ENCODE peak calls at places on chromosome 17, in seven cellular contexts. K, O, N, L, S, E and X are unnamed samples.

GRCh38 chr17:47801176-47801765 is 20.3 kb downstream of the OSBPL7 start:
- DNase-seq in K (no peak), E (no peak), S (no peak), L (no peak), O (no peak), N (no peak), X (no peak)

GRCh38 chr17:69287168-69287567 is 39.8 kb downstream of the ABCA5 start:
- DNase-seq in S (no peak), K (no peak), O (no peak), N (no peak), L (no peak), E (no peak), X (no peak)

GRCh38 chr17:18020971-18021370 is 18.0 kb downstream of the ATPAF2 start:
- DNase-seq in N (no peak), K (no peak), E (no peak), O (no peak), L (no peak), S (no peak), X (no peak)

GRCh38 chr17:80005360-80006338 is 30.0 kb downstream of the TBC1D16 start:
- DNase-seq in N (peak; percentile 22), O (no peak), E (peak; percentile 56), S (peak; percentile 51), K (peak; percentile 66), L (peak; percentile 36), X (peak; percentile 66)

GRCh38 chr17:55062921-55063320 is 94.4 kb downstream of the STXBP4 start:
- DNase-seq in E (no peak), N (no peak), K (no peak), L (no peak), O (no peak), S (no peak), X (no peak)

GRCh38 chr17:15463363-15463762 is 4.1 kb downstream of the CDRT4 start:
- DNase-seq in L (peak; percentile 50), K (no peak), O (no peak), N (no peak), E (no peak), S (no peak), X (no peak)

GRCh38 chr17:57235124-57235523 is 21.2 kb upstream of the MSI2 start:
- DNase-seq in N (no peak), K (no peak), S (no peak), O (no peak), L (no peak), E (no peak), X (no peak)

GRCh38 chr17:73192219-73192893 is 499 bp upstream of the COG1 start:
- DNase-seq in E (peak; percentile 80), K (peak; percentile 73), O (peak; percentile 48), N (peak; percentile 64), L (peak; percentile 70), S (peak; percentile 49), X (peak; percentile 77)

GRCh38 chr17:6109541-6109940 is 39.4 kb downstream of the WSCD1 start:
- DNase-seq in O (no peak), S (no peak), E (no peak), L (no peak), N (no peak), K (no peak), X (no peak)

GRCh38 chr17:3885970-3886369 is 6.9 kb downstream of the CAMKK1 start:
- DNase-seq in S (no peak), N (no peak), K (no peak), E (no peak), L (no peak), O (no peak), X (no peak)

GRCh38 chr17:3639981-3640596 is 3.5 kb downstream of the CTNS start:
- DNase-seq in O (no peak), L (no peak), N (no peak), K (peak; percentile 52), E (peak; percentile 21), S (no peak), X (peak; percentile 66)

GRCh38 chr17:4064366-4064765 is 78.5 kb downstream of the ZZEF1 start:
- DNase-seq in S (no peak), E (no peak), L (peak; percentile 80), K (no peak), N (no peak), O (no peak), X (no peak)

GRCh38 chr17:60613325-60613724 is 13.3 kb downstream of the PPM1D start:
- DNase-seq in S (no peak), N (no peak), L (no peak), K (no peak), O (no peak), E (no peak), X (no peak)

GRCh38 chr17:78986048-78986648 is 6.4 kb upstream of the LGALS3BP start:
- DNase-seq in O (peak; percentile 79), S (no peak), E (peak; percentile 33), N (no peak), K (no peak), L (peak; percentile 61), X (peak; percentile 57)

GRCh38 chr17:70225272-70225671 is 55.9 kb downstream of the KCNJ2 start:
- DNase-seq in N (no peak), O (no peak), K (no peak), L (no peak), S (no peak), E (no peak), X (no peak)

GRCh38 chr17:2406903-2407790 is 6.3 kb upstream of the MNT start:
- DNase-seq in O (no peak), E (no peak), L (peak; percentile 73), K (peak; percentile 39), S (no peak), N (no peak), X (peak; percentile 55)

GRCh38 chr17:81042606-81043005 is 7.7 kb downstream of the BAIAP2 start:
- DNase-seq in N (no peak), L (no peak), S (no peak), K (no peak), E (no peak), O (no peak), X (no peak)

GRCh38 chr17:67610061-67610460 is 107.7 kb upstream of the NOL11 start:
- DNase-seq in L (no peak), O (no peak), K (no peak), S (no peak), N (no peak), E (no peak), X (no peak)

GRCh38 chr17:51351890-51352289 is 91.5 kb downstream of the UTP18 start:
- DNase-seq in K (no peak), L (no peak), E (no peak), S (no peak), O (no peak), N (no peak), X (no peak)